ENCODE peak calls at places on chromosomes 6 and 20, in eight cellular contexts. B is endothelial cell, R is heart right ventricle, I is spleen, U is AG09319, G is WERI-Rb-1, V is tibial nerve, L is GM13977. F is an unnamed sample.

GRCh38 chr20:41717464-41717863 is 99.3 kb upstream of the CHD6 start:
- DNase-seq in G (peak), U (no peak), L (no peak), V (no peak), I (no peak), B (no peak), R (no peak), F (no peak)

GRCh38 chr6:30211306-30211705 is 1.9 kb downstream of the TRIM26 start:
- DNase-seq in U (no peak), I (no peak), V (no peak), B (no peak), R (no peak), G (no peak), L (no peak), F (no peak)

GRCh38 chr20:62792940-62793756 is 3.1 kb upstream of the MRGBP start:
- DNase-seq in V (no peak), R (no peak), G (no peak), B (no peak), U (no peak), I (peak), L (no peak), F (no peak)

GRCh38 chr20:44856442-44856841 is 29.1 kb upstream of the YWHAB start:
- DNase-seq in U (no peak), I (no peak), L (no peak), G (no peak), V (no peak), R (no peak), B (no peak), F (no peak)

GRCh38 chr20:47204008-47204745 is 152.3 kb downstream of the ZMYND8 start:
- DNase-seq in V (no peak), U (no peak), B (no peak), I (peak), R (no peak), L (no peak), G (no peak), F (no peak)

GRCh38 chr20:61965606-61966491 is 99.8 kb downstream of the TAF4 start:
- DNase-seq in B (no peak), I (peak), V (no peak), U (no peak), L (no peak), G (peak), R (no peak), F (no peak)

GRCh38 chr6:137801352-137802088 is 65.5 kb upstream of the TNFAIP3 start:
- DNase-seq in V (no peak), L (no peak), B (no peak), U (no peak), I (no peak), R (no peak), G (no peak), F (no peak)

GRCh38 chr20:64107736-64108457 is 532 bp upstream of the NPBWR2 start:
- DNase-seq in G (no peak), L (no peak), U (no peak), B (no peak), V (no peak), I (peak), R (no peak), F (no peak)

GRCh38 chr6:140281794-140282193 is 907.3 kb upstream of the CITED2 start:
- DNase-seq in I (no peak), R (no peak), B (no peak), G (no peak), V (no peak), L (no peak), U (no peak), F (no peak)

GRCh38 chr6:158843751-158844683 is 24.8 kb upstream of the EZR start:
- DNase-seq in B (no peak), R (no peak), L (no peak), V (no peak), I (no peak), G (no peak), U (no peak), F (no peak)

GRCh38 chr6:138310294-138310693 is 67.4 kb upstream of the SMIM28 start:
- DNase-seq in B (no peak), L (no peak), G (no peak), U (no peak), V (no peak), I (no peak), R (no peak), F (no peak)

GRCh38 chr6:128731249-128732165 is 151.4 kb upstream of the LAMA2 start:
- DNase-seq in U (no peak), B (peak), I (no peak), L (no peak), R (no peak), V (no peak), G (peak), F (peak)

GRCh38 chr6:69961251-69961650 is 94.9 kb downstream of the COL19A1 start:
- DNase-seq in G (no peak), I (no peak), L (no peak), B (no peak), V (no peak), U (no peak), R (no peak), F (no peak)

GRCh38 chr6:72631480-72631879 is 9.6 kb downstream of the KCNQ5 start:
- DNase-seq in L (no peak), V (no peak), U (no peak), G (no peak), I (no peak), R (no peak), B (no peak), F (no peak)

GRCh38 chr6:33410050-33410710 is 634 bp upstream of the PHF1 start:
- DNase-seq in R (peak), I (peak), G (peak), B (peak), U (peak), V (peak), L (peak), F (peak)
- TF ChIP-seq CTCF in R (no peak), I (no peak), G (no peak), B (no peak), U (no peak), V (peak), L (no peak), F (no peak)

GRCh38 chr6:121223930-121224329 is 110.3 kb downstream of the TBC1D32 start:
- DNase-seq in I (no peak), R (no peak), G (no peak), L (no peak), U (no peak), B (no peak), V (no peak), F (no peak)

GRCh38 chr6:121216928-121217327 is 117.4 kb downstream of the TBC1D32 start:
- DNase-seq in U (no peak), G (peak), B (no peak), V (no peak), L (no peak), I (no peak), R (no peak), F (no peak)

GRCh38 chr6:121223212-121223611 is 111.1 kb downstream of the TBC1D32 start:
- DNase-seq in I (no peak), V (no peak), L (no peak), G (no peak), R (no peak), U (no peak), B (no peak), F (no peak)

DNA sequence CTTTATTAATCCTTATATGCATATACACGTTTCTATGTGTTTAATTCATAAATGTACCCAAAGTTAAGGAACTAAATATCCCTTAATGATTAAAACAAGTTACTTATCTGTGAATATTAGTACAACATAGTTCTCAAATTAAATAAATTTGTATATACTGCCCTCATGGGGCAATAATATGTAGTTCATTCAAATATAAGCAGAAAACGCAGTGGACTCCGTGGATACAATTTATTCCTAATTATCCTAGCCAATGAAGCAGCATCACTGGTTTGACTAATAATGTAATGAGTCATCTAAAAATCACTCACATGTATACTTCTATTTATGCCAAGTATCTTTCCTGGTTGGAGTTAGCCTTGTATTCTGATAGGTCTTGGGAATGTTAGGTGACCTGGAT is 111.6 kb downstream of the TBC1D32 start:
- DNase-seq in I (no peak), G (no peak), V (no peak), R (no peak), U (peak), B (no peak), L (no peak), F (no peak)
- TF ChIP-seq CTCF in I (no peak), G (no peak), V (no peak), R (peak), U (peak), B (no peak), L (no peak), F (peak)

GRCh38 chr6:145137425-145137824 is 597.9 kb downstream of the EPM2A start:
- DNase-seq in I (no peak), V (no peak), U (peak), G (no peak), R (no peak), B (no peak), L (no peak), F (no peak)

GRCh38 chr6:145139895-145140294 is 595.4 kb downstream of the EPM2A start:
- DNase-seq in B (no peak), V (no peak), U (no peak), R (no peak), L (no peak), G (no peak), I (no peak), F (no peak)

GRCh38 chr6:145141609-145142008 is 593.7 kb downstream of the EPM2A start:
- DNase-seq in R (no peak), U (no peak), L (no peak), G (no peak), V (no peak), I (no peak), B (no peak), F (no peak)

GRCh38 chr6:145138469-145139185 is 596.7 kb downstream of the EPM2A start:
- DNase-seq in I (no peak), V (no peak), U (no peak), G (no peak), R (no peak), L (no peak), B (no peak), F (no peak)

DNA sequence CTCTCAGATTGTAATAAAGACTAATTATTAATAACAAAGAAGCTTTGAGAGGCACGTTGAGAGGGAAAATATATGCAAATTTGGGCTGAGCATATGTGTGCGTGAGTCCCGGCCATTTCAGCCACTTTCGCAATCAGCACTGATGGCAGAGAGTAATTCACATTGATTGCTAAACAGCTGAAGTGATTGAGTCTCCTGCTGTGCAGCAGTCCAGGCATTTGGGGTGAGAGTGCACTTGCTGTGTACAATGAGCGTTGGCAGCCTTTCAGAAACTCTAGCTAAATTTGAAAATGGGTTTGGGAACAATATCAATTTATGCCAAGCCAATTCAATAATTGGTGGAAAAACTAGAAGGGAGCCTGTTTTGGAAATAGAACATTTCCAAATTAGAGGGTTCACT is 595.9 kb downstream of the EPM2A start:
- DNase-seq in R (no peak), G (no peak), V (no peak), L (no peak), B (no peak), U (peak), I (no peak), F (no peak)
- TF ChIP-seq CTCF in R (no peak), G (no peak), V (no peak), L (no peak), B (no peak), U (no peak), I (no peak), F (no peak)

DNA sequence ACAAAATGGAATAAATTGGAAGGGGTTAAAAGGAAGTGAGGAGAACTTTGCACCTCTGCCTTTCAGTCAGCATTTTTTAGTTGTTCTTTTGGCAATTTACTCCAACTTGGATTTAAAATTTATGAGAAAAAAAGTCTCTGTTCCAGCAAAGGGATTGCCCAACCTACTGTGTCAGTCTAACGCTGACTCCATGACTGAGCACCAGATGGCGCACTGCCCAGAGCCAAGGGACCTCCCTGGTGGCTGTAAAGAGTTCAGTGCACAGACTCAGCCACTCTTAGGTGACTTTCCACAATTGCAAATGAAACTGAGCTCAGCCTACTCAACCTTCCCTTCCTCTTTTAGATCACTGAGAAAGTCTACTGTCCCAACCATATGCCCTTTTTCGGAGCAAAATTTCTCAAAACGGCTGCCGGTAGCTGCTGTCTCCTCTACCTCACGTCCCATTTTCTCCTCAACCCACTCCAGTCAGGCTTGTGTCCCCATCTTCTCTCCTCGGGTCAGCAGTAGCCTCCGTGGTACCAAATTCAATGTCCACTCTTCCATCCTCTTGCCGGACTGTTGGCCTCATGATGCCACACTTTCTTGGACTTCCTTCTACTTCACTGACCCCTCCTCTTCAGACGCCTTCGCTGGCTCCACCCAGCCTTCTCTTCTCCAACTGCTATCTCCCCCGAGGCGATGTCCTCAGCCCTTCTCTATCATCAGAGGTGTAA is 38.7 kb downstream of the GSTA2 start:
- DNase-seq in U (no peak), R (peak), L (peak), B (peak), V (peak), I (peak), G (peak), F (peak)
- TF ChIP-seq CTCF in U (peak), R (peak), L (peak), B (peak), V (peak), I (peak), G (peak), F (peak)

DNA sequence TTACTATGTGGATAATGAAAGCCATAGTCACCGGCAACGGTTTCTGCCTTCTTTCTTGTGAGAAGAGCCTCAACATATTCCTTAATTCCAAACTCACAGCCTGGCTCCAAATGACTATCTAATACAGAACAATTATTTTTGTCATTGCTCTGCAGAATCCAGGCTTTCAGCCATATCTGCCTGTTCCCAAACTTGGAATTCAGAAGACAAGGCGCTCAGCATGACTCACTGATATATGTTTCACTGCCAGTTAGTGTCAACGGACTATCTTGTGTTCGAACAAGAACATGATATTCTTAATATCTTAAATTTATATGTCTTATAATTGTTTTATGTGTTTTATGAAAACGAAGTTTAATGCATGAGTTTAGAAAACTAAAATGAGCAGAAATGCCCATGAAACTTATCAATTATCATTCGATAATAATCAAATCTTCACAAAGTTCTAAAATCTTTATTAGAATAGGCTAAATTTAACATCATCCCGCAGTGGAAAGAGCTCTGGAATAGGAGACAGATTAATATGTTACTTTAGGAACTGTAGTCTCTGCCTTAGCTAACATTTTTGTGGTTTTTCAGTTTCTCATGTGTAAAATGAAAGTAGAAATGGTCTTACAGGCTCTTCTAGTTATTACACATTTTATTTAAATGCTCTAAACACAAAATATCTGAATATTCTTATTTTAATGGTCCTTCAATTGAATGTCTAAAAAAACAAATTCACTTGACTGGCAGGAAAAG is 669.3 kb upstream of the GJE1 start:
- DNase-seq in L (peak), R (no peak), I (no peak), U (no peak), V (no peak), B (no peak), G (no peak), F (no peak)
- TF ChIP-seq CTCF in L (no peak), R (no peak), I (no peak), U (no peak), V (no peak), B (no peak), G (no peak), F (no peak)

DNA sequence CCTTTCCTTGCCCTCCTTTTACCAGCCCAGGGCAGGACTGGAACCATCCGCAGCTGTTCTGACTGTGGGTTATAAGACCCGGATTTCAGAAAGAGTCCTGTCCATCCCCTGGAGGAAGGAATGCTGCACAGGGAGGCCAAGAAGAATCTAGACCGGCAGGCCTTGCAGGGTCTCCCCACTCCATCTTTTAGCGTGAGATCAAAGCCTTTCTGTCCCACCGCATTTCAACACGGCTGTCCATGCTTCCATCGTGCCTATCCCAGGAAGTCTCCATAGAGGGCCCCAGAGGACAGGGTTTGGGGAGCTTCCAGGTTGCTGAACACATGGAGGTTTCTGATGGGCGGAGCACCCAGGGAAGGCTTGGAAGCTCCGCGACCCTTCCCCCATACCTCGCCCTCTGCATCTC is 79.3 kb upstream of the AGPAT4 start:
- DNase-seq in R (no peak), I (no peak), L (no peak), G (peak), B (peak), V (no peak), U (no peak), F (no peak)
- TF ChIP-seq CTCF in R (peak), I (no peak), L (no peak), G (peak), B (no peak), V (peak), U (no peak), F (peak)

DNA sequence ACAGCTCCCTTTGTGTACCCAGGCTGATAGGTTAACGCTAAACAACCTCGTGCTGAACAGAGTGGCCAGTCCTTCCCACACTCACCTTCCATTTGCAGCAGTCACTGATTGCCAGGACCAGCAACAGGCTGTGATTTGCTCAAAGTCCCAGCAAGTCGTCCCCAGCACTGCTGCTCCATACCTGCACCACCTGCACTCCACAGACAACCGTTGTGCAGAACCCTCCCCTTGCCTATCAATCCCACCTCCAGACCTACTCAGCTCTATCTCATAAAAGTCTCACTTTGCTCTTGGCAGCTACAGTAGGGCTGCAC is 43.1 kb upstream of the SCML4 start:
- DNase-seq in V (no peak), R (no peak), G (no peak), L (no peak), U (no peak), I (no peak), B (no peak), F (no peak)
- TF ChIP-seq CTCF in V (no peak), R (no peak), G (no peak), L (peak), U (no peak), I (no peak), B (no peak), F (no peak)

DNA sequence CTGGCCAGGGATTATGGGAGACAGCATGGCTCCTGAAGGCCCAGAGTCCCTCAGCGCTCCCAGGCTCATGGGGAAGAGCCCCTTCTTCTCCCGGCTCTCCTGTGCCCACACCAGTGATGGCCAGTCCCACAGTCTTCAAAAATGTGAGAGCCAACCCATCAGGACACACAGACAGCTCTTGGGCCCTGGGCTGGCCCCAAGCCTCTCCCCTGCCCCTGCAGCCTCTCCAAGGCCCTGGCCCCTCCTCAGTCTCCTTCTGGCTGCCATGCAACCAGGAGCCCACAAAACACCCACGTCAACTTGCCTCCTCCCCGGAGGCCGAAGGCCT is 58.2 kb upstream of the FOXP4 start:
- DNase-seq in B (no peak), V (no peak), R (no peak), G (no peak), U (no peak), I (no peak), L (no peak), F (no peak)
- TF ChIP-seq CTCF in B (no peak), V (no peak), R (no peak), G (no peak), U (no peak), I (no peak), L (no peak), F (no peak)

F was measured in neural crest cell.